ENCODE peak calls at places on chromosomes 13 and 19, in nine cellular contexts. C is PC-9; K is AG04450; A is left ventricle myocardium inferior; T is suprapubic skin; S is CD8-positive, alpha-beta T cell; J is keratinocyte; N is AG09309; V is foreskin fibroblast. M is an unnamed sample.

GRCh38 chr13:102141625-102142472 is 260.0 kb downstream of the FGF14 start:
- DNase-seq in C (no peak), K (no peak), A (no peak), T (no peak), S (no peak), J (no peak), N (peak), V (peak), M (no peak)

GRCh38 chr19:34274827-34275625 is 20.7 kb downstream of the GARRE1 start:
- DNase-seq in C (peak), K (peak), A (no peak), T (no peak), S (no peak), J (no peak), N (peak), V (peak), M (no peak)

GRCh38 chr19:16911046-16911445 is 22.2 kb downstream of the F2RL3 start:
- DNase-seq in C (no peak), K (no peak), A (no peak), T (no peak), S (no peak), J (no peak), N (no peak), V (no peak), M (no peak)

GRCh38 chr13:113532156-113532806 is 41.8 kb upstream of the DCUN1D2 start:
- DNase-seq in C (peak), K (no peak), A (peak), T (no peak), S (no peak), J (no peak), N (no peak), V (peak), M (peak)

GRCh38 chr19:28012361-28012760 is 1200.6 kb downstream of the UQCRFS1 start:
- DNase-seq in C (no peak), K (no peak), A (no peak), T (no peak), S (no peak), J (no peak), N (no peak), V (no peak), M (no peak)

GRCh38 chr13:34085199-34085598 is 267.2 kb downstream of the RFC3 start:
- DNase-seq in C (no peak), K (no peak), A (no peak), T (no peak), S (no peak), J (no peak), N (no peak), V (no peak), M (no peak)

GRCh38 chr19:38868551-38868950 is 9.5 kb downstream of the RINL start:
- DNase-seq in C (no peak), K (no peak), A (no peak), T (no peak), S (no peak), J (no peak), N (no peak), V (no peak), M (no peak)

GRCh38 chr13:72129117-72129516 is 262.1 kb upstream of the DACH1 start:
- DNase-seq in C (no peak), K (no peak), A (no peak), T (no peak), S (no peak), J (no peak), N (no peak), V (no peak), M (no peak)

GRCh38 chr19:10404888-10405808 is 1.8 kb upstream of the CDC37 start:
- DNase-seq in C (no peak), K (no peak), A (no peak), T (no peak), S (no peak), J (no peak), N (no peak), V (no peak), M (no peak)

GRCh38 chr19:30227071-30227621 is 145.0 kb upstream of the ZNF536 start:
- DNase-seq in C (no peak), K (no peak), A (no peak), T (no peak), S (no peak), J (no peak), N (no peak), V (no peak), M (no peak)
- TF ChIP-seq CTCF in C (no peak), K (no peak), A (no peak), T (no peak), S (no peak), J (no peak), N (no peak), V (no peak), M (no peak)

DNA sequence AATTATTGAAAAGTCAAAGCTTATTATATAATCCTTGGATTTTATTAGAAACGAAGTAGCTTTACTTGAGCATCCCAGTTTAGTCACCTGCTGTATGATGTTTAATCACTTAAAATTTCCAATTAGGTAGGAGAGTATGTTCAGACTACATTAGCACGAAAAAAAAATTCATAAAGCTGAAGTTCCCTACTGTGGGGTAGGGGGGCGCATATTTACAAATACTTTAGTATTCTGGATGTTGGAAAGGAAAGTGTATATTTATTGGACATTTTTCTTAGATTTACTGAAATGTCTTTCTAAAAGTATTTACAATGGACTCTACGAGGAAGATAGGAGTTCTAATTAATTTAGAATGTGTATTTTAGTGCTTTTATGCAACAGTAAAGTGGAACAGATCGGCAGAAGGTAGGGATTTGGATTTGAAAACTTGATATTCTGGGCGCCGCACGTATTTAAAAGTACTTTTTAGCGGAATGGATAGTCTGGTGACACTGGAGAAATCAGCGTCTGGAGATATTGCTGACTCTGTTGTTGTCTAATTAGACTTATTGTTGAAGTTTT is 1.9 kb downstream of the CDK8 start:
- DNase-seq in C (no peak), K (no peak), A (no peak), T (no peak), S (no peak), J (no peak), N (no peak), V (no peak), M (no peak)
- H3K4me3 ChIP-seq in C (peak), K (peak), A (peak), T (no peak), S (no peak), J (peak), N (no peak), V (peak), M (peak)

GRCh38 chr19:48295458-48295857 is 25.6 kb downstream of the ZNF114 start:
- DNase-seq in C (no peak), K (no peak), A (no peak), T (no peak), S (no peak), J (no peak), N (no peak), V (no peak), M (no peak)

GRCh38 chr19:48292798-48293197 is 22.9 kb downstream of the ZNF114 start:
- DNase-seq in C (no peak), K (no peak), A (no peak), T (no peak), S (no peak), J (peak), N (no peak), V (peak), M (no peak)

GRCh38 chr19:48290923-48291700 is 21.2 kb downstream of the ZNF114 start:
- DNase-seq in C (peak), K (no peak), A (peak), T (peak), S (peak), J (no peak), N (no peak), V (peak), M (peak)

GRCh38 chr19:48287748-48288147 is 17.9 kb downstream of the ZNF114 start:
- DNase-seq in C (no peak), K (no peak), A (no peak), T (no peak), S (no peak), J (no peak), N (no peak), V (no peak), M (no peak)

GRCh38 chr19:48290341-48290922 is 20.6 kb downstream of the ZNF114 start:
- DNase-seq in C (peak), K (no peak), A (no peak), T (no peak), S (no peak), J (no peak), N (no peak), V (no peak), M (no peak)
- TF ChIP-seq CTCF in C (peak), K (peak), A (no peak), T (no peak), S (no peak), J (no peak), N (no peak), V (peak), M (peak)

GRCh38 chr13:66859078-66859477 is 371.1 kb downstream of the PCDH9 start:
- DNase-seq in C (no peak), K (no peak), A (no peak), T (no peak), S (no peak), J (no peak), N (no peak), V (no peak), M (no peak)

GRCh38 chr13:66860868-66861447 is 369.2 kb downstream of the PCDH9 start:
- DNase-seq in C (no peak), K (no peak), A (no peak), T (no peak), S (no peak), J (no peak), N (no peak), V (no peak), M (no peak)

GRCh38 chr13:66859934-66860867 is 369.9 kb downstream of the PCDH9 start:
- DNase-seq in C (no peak), K (no peak), A (no peak), T (no peak), S (no peak), J (no peak), N (no peak), V (no peak), M (no peak)

DNA sequence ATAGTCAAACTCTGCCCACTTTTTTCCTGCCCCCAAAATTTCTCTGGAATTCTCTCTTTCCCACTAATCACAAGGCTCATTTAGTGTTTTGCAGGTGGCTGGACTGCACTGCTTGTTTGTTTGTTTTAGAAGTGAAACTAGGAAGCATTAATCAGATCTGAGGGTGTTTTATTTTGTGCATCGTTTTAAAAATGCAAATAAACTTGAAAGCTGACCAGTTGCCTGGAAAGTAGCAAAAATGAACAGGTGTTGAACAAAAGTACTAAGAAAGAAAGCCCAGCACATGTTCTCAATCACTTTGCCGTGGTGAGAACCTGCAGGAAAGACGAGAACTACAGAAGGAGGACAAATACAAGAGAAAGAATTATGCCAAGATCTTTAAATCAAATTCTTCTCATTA is 365.5 kb downstream of the PCDH9 start:
- DNase-seq in C (no peak), K (no peak), A (no peak), T (no peak), S (no peak), J (no peak), N (no peak), V (no peak), M (no peak)
- H3K4me3 ChIP-seq in C (peak), K (no peak), A (no peak), T (no peak), S (no peak), J (no peak), N (no peak), V (peak), M (no peak)